ENCODE peak calls at places on chromosomes 12 and 14, in four cellular contexts. V is ovary, X is heart left ventricle, I is stomach. M is an unnamed sample. For H3K4me1, the result is how much of the 10 kb centered on the place peaks cover.

GRCh38 chr14:104246401-104247335 is 108.3 kb downstream of the KIF26A start:
- DNase-seq in V (no peak), X (no peak), I (peak), M (no peak)

GRCh38 chr14:95711476-95712176 is 2.3 kb downstream of the TCL1A start:
- DNase-seq in V (no peak), X (no peak), I (no peak), M (no peak)

GRCh38 chr12:57518920-57519757 is 1.2 kb downstream of the DDIT3 start:
- DNase-seq in V (no peak), X (no peak), I (peak), M (no peak)

GRCh38 chr14:33110737-33111443 is 172.2 kb downstream of the NPAS3 start:
- DNase-seq in V (no peak), X (no peak), I (no peak), M (no peak)

GRCh38 chr12:71160585-71160984 is 2.8 kb upstream of the TSPAN8 start:
- DNase-seq in V (no peak), X (no peak), I (no peak), M (no peak)

GRCh38 chr12:19867970-19868369 is 428.7 kb downstream of the AEBP2 start:
- DNase-seq in V (no peak), X (no peak), I (no peak), M (no peak)

GRCh38 chr12:122148657-122149056 is 25.4 kb downstream of the IL31 start:
- DNase-seq in V (no peak), X (no peak), I (no peak), M (no peak)

GRCh38 chr12:122946690-122947271 is 19.5 kb downstream of the ABCB9 start:
- DNase-seq in V (peak), X (peak), I (peak), M (peak)

GRCh38 chr12:96445743-96446655 is 43.4 kb upstream of the CFAP54 start:
- DNase-seq in V (no peak), X (no peak), I (no peak), M (peak)

GRCh38 chr12:54413284-54414190 is 5.5 kb downstream of the ITGA5 start:
- DNase-seq in V (no peak), X (peak), I (peak), M (peak)

GRCh38 chr14:32761381-32761968 is 177.2 kb upstream of the NPAS3 start:
- DNase-seq in V (no peak), X (no peak), I (no peak), M (no peak)

GRCh38 chr14:33914676-33915516 is 36.0 kb downstream of the EGLN3 start:
- DNase-seq in V (no peak), X (no peak), I (peak), M (no peak)

GRCh38 chr14:61355892-61356325 is 34.5 kb downstream of the PRKCH start:
- DNase-seq in V (no peak), X (no peak), I (no peak), M (peak)

GRCh38 chr12:127106723-127107122 is 1160.2 kb upstream of the TMEM132C start:
- DNase-seq in V (no peak), X (no peak), I (no peak), M (no peak)

GRCh38 chr12:3253682-3254275 is 176.6 kb downstream of the TSPAN9 start:
- DNase-seq in V (no peak), X (no peak), I (no peak), M (no peak)

GRCh38 chr12:131012279-131013069 is 58.8 kb downstream of the ADGRD1 start:
- DNase-seq in V (no peak), X (no peak), I (no peak), M (no peak)

GRCh38 chr12:83818888-83819287 is 1093.7 kb downstream of the SLC6A15 start:
- DNase-seq in V (no peak), X (no peak), I (no peak), M (no peak)

GRCh38 chr14:57617510-57617909 is 123.9 kb upstream of the CCDC198 start:
- DNase-seq in V (no peak), X (no peak), I (no peak), M (no peak)

GRCh38 chr14:20247651-20248246 is 8.7 kb downstream of the OR11H4 start:
- DNase-seq in V (no peak), X (no peak), I (no peak), M (no peak)

GRCh38 chr12:125284945-125285344 is 219.7 kb downstream of the AACS start:
- DNase-seq in V (no peak), X (no peak), I (no peak), M (no peak)

GRCh38 chr14:95609398-95609990 is 74.6 kb downstream of the GLRX5 start:
- DNase-seq in V (no peak), X (no peak), I (peak), M (no peak)

GRCh38 chr14:102803139-102803538 is 25.9 kb downstream of the TRAF3 start:
- DNase-seq in V (no peak), X (no peak), I (no peak), M (no peak)

GRCh38 chr12:131075611-131076010 is 121.9 kb downstream of the ADGRD1 start:
- DNase-seq in V (peak), X (no peak), I (peak), M (no peak)

GRCh38 chr12:69719336-69720316 is 19.0 kb upstream of the RAB3IP start:
- DNase-seq in V (no peak), X (no peak), I (no peak), M (no peak)

GRCh38 chr12:88726806-88727722 is 146.8 kb upstream of the KITLG start:
- DNase-seq in V (no peak), X (no peak), I (no peak), M (no peak)

GRCh38 chr14:77598366-77599050 is 17.9 kb downstream of the SPTLC2 start:
- DNase-seq in V (no peak), X (no peak), I (no peak), M (no peak)

GRCh38 chr12:42588981-42589464 is 523 bp downstream of the PRICKLE1 start:
- DNase-seq in V (peak), X (peak), I (no peak), M (no peak)

GRCh38 chr12:28517101-28517500 is 326.8 kb downstream of the CCDC91 start:
- DNase-seq in V (no peak), X (no peak), I (no peak), M (no peak)

GRCh38 chr12:62724947-62725447 is 210.0 kb downstream of the PPM1H start:
- DNase-seq in V (peak), X (no peak), I (peak), M (no peak)

GRCh38 chr14:104974665-104975390 is 3.3 kb downstream of the AHNAK2 start:
- DNase-seq in V (no peak), X (peak), I (no peak), M (no peak)

GRCh38 chr14:33814010-33814409 is 136.9 kb downstream of the EGLN3 start:
- DNase-seq in V (no peak), X (no peak), I (no peak), M (no peak)

GRCh38 chr12:52003016-52003550 is 3.7 kb upstream of the TAMALIN start:
- DNase-seq in V (no peak), X (no peak), I (no peak), M (no peak)
- H3K27ac ChIP-seq in V (no peak), X (no peak), I (no peak), M (no peak)

DNA sequence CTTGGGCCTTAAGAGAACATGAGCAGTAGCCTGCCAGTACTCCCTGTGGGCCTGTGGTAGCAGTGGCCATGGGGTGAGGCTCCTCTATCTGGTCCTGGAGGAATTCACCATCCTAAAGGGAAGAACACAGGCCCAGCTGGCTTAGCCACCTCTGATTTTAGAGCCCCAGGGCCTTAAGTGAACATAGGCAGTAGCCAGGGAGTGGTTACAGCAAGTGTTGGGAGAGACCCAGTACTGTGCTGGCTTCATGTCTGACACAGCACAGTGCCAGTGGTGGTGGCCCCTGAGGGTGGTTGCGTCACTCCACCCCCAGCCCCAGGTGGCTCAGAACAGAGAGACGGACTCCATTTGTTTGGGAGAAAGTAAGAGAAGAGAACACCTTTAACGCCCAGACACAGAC is 105.1 kb downstream of the TXNDC16 start:
- DNase-seq in V (no peak), X (no peak), I (no peak), M (no peak)
- H3K4me3 ChIP-seq in V (no peak), X (no peak), I (no peak), M (no peak)

GRCh38 chr12:52508211-52508610 is 12.0 kb downstream of the KRT5 start:
- DNase-seq in V (no peak), X (no peak), I (no peak), M (no peak)
- H3K4me1 ChIP-seq in V (under half), X (under half), I (under half), M (under half)

GRCh38 chr12:93823616-93824410 is 146.6 kb downstream of the CRADD start:
- DNase-seq in V (no peak), X (no peak), I (no peak), M (no peak)
- H3K27ac ChIP-seq in V (no peak), X (peak), I (peak), M (no peak)

GRCh38 chr12:21941522-21942376 is 523 bp upstream of the ABCC9 start:
- DNase-seq in V (peak), X (peak), I (no peak), M (no peak)
- H3K4me3 ChIP-seq in V (peak), X (peak), I (peak), M (peak)

DNA sequence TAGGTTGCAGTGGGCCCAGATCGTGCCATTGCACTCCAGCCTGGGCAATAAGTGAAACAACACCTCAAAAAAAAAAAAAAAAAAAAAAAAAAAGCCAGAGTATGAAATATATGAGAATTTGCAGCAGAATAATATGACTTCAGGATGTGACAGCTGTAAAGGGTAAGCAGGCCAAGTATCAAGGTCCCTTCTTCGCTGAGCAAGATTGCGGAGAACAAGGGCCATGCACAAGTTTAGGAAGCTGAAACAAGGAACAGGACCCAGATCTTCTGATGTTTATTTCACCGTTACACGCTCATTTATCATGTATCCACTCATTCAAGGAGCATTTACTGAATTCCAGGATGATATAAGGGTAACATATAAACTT is 659 bp upstream of the FOXJ2 start:
- DNase-seq in V (no peak), X (no peak), I (no peak), M (no peak)
- H3K4me1 ChIP-seq in V (under half), X (under half), I (under half), M (under half)

DNA sequence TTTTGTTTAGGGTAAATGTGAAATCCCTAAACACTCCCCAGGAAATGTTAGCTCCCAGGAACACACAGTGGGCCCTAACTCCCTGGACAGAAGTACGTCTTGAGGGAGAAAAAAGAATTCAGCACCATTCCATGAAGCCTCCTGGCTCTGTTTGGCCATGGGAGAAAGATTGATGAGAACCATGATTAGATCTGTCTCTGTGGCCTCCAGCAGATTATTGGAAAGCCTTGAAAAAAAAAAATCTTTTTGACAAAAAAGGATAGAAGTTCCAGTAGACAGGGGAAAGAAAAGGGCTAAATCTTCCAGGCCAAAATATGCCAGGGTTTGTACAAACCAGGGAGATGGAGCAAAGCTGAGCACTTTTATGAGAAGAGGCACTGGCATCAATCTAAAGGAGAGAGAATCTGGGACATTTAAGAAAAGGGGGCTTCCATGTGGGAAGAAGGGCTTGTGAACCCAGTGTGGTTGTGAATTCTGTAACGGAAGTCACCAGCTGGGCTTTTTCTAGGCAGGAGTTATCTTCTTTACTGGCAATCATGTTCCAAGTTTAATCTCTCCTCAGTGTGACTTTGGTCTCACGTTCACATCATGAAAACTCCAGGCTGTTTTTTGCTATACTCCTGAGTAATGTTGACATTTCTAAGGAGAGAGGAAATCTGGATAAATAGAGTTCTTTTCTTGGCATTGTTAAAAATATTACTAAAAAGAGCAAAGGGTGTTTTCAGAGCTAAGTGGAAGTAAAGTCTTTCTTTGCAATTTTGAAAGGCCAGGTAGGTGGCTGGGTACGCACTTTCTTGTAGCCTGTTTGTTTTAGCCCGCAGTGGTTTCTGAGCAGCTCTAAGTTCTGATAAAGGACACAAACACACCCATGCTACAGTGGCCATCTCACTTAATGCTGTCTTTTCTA is 426.7 kb downstream of the RAD51B start:
- DNase-seq in V (peak), X (no peak), I (no peak), M (no peak)
- H3K27ac ChIP-seq in V (peak), X (peak), I (peak), M (no peak)

DNA sequence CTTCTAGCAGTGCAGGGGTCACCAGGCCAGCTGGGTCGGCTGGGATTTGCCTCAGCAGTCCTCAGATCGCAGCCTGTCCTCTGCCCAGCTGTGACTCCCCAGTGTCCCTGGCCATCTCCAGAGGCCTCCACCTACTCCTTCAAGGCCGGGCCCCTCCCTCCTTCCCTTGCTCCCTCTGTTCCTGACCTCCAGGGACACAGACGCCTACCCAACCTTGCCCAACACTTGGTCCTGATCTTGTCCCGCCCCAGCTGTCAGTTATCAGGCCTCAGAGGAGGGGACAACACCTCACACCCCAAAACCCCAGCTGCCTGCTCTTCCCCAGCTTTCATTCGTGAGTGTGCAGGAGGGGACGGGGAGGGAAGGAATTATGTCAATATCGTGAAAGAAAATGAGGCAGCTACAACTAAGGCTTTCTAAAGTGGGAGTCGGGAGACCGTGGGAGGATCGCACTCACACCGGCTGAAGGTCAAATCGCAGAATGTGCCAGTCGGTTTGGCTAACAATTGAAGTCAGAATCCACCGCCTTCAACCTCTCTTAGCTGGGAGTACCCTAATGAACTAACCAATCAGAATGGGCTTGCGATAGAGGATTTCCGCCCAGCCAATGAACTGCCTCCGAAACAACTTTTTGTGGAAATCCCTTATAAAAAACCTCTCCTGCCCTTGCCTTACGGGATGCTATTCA is 9.4 kb upstream of the PLBD2 start:
- DNase-seq in V (peak), X (no peak), I (no peak), M (no peak)
- H3K4me3 ChIP-seq in V (no peak), X (no peak), I (no peak), M (no peak)

M was measured in effector memory CD4-positive, alpha-beta T cell.